ENCODE peak calls at places on chromosomes 2 and 18, in seven cellular contexts. B, J, U, Q, C, O and X are unnamed samples.

GRCh38 chr2:69345434-69345833 is 41.6 kb downstream of the GFPT1 start:
- DNase-seq in B (no peak), J (peak; percentile 39), U (peak; percentile 50), Q (no peak), C (no peak), O (no peak), X (no peak)

GRCh38 chr2:163455815-163456214 is 280.0 kb downstream of the FIGN start:
- DNase-seq in B (no peak), J (no peak), U (no peak), Q (no peak), C (no peak), O (no peak), X (no peak)

GRCh38 chr2:112869258-112869842 is 32.8 kb upstream of the IL1B start:
- DNase-seq in B (no peak), J (peak; percentile 87), U (peak; percentile 54), Q (peak; percentile 75), C (peak; percentile 70), O (no peak), X (peak; percentile 22)

GRCh38 chr2:206011795-206012194 is 74.2 kb downstream of the INO80D start:
- DNase-seq in B (no peak), J (no peak), U (no peak), Q (no peak), C (no peak), O (no peak), X (no peak)

GRCh38 chr18:37536646-37537045 is 29.0 kb downstream of the CELF4 start:
- DNase-seq in B (no peak), J (no peak), U (no peak), Q (no peak), C (no peak), O (no peak), X (no peak)

GRCh38 chr18:74264303-74265020 is 27.3 kb downstream of the CYB5A start:
- DNase-seq in B (no peak), J (no peak), U (no peak), Q (no peak), C (no peak), O (no peak), X (peak; percentile 82)

GRCh38 chr2:221447310-221447709 is 124.8 kb downstream of the EPHA4 start:
- DNase-seq in B (no peak), J (no peak), U (peak; percentile 33), Q (peak; percentile 26), C (no peak), O (no peak), X (no peak)

GRCh38 chr2:11822746-11823411 is 76.4 kb downstream of the LPIN1 start:
- DNase-seq in B (peak; percentile 29), J (no peak), U (no peak), Q (no peak), C (no peak), O (no peak), X (no peak)

GRCh38 chr18:13503839-13504238 is 222.5 kb downstream of the FAM210A start:
- DNase-seq in B (no peak), J (no peak), U (no peak), Q (no peak), C (no peak), O (no peak), X (no peak)

GRCh38 chr18:74567805-74568204 is 29.9 kb upstream of the ZNF407 start:
- DNase-seq in B (no peak), J (no peak), U (no peak), Q (no peak), C (no peak), O (no peak), X (no peak)

GRCh38 chr2:233040174-233040530 is 7.7 kb downstream of the NEU2 start:
- DNase-seq in B (no peak), J (no peak), U (no peak), Q (no peak), C (no peak), O (no peak), X (no peak)

GRCh38 chr18:68431111-68431921 is 283.6 kb downstream of the TMX3 start:
- DNase-seq in B (no peak), J (no peak), U (no peak), Q (no peak), C (no peak), O (no peak), X (no peak)

GRCh38 chr2:191349990-191350389 is 104.8 kb downstream of the MYO1B start:
- DNase-seq in B (no peak), J (no peak), U (no peak), Q (no peak), C (no peak), O (no peak), X (no peak)

GRCh38 chr2:12915792-12916191 is 199.1 kb downstream of the TRIB2 start:
- DNase-seq in B (no peak), J (peak; percentile 40), U (peak; percentile 33), Q (no peak), C (no peak), O (no peak), X (no peak)

GRCh38 chr2:152694161-152694661 is 23.1 kb downstream of the PRPF40A start:
- DNase-seq in B (no peak), J (peak; percentile 51), U (peak; percentile 60), Q (peak; percentile 23), C (no peak), O (peak; percentile 84), X (peak; percentile 17)

GRCh38 chr18:3995476-3996102 is 459.5 kb downstream of the DLGAP1 start:
- DNase-seq in B (no peak), J (peak; percentile 83), U (peak; percentile 83), Q (peak; percentile 13), C (no peak), O (peak; percentile 77), X (peak; percentile 84)

GRCh38 chr18:50695431-50696176 is 124.2 kb downstream of the MRO start:
- DNase-seq in B (no peak), J (no peak), U (no peak), Q (no peak), C (no peak), O (no peak), X (no peak)

GRCh38 chr2:228426502-228427216 is 245.2 kb upstream of the SPHKAP start:
- DNase-seq in B (no peak), J (peak; percentile 10), U (no peak), Q (no peak), C (no peak), O (no peak), X (no peak)

GRCh38 chr18:75408554-75409506 is 18.7 kb downstream of the SMIM21 start:
- DNase-seq in B (no peak), J (peak; percentile 97), U (peak; percentile 84), Q (peak; percentile 98), C (no peak), O (no peak), X (no peak)

DNA sequence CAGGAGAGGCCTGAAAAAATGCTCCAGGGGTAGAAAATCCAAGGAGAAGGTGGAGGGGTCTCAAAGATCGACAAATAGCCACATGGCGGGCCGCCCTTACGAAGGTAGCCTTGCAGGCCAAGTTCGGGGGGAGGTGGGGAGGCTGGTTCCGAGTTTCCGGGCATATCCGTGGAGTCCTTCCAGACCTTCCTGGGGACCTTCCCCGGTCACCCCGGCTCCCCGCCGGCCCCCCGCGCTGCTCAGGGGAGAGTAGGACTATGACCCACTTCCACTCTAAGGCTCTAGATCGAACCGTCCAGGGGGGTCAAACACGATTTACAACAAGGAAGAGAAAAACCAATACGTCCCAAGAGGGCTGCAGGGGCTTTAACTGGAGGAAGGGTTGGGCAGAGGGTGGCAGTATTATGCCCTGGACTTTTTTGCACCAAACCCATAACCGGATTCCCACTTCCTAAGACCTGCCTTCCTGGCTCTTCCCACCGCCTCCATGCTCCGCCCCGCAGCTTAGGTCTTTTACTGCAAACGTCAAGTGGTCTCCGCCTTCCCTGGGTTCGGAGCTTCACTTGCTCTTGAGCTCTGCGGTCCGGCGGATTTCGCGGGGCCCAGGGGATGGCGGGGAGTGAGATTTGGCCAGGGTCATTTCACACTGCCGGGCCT is 789 bp upstream of the LYPD6 start:
- DNase-seq in B (no peak), J (peak; percentile 58), U (peak; percentile 21), Q (peak; percentile 42), C (peak; percentile 72), O (peak; percentile 13), X (peak; percentile 41)
- H3K4me3 ChIP-seq in B (peak overlapping the region; percentile 50), J (peak overlapping the region; percentile 80), U (peak overlapping the region; percentile 54), Q (peak overlapping the region; percentile 80), C (peak overlapping the region; percentile 80), O (peak overlapping the region; percentile 73), X (peak overlapping the region; percentile 84)

GRCh38 chr2:96538487-96539214 is 2.1 kb downstream of the ARID5A start:
- DNase-seq in B (no peak), J (peak; percentile 18), U (no peak), Q (peak; percentile 28), C (no peak), O (peak; percentile 90), X (peak; percentile 82)
- H3K4me3 ChIP-seq in B (peak overlapping the region; percentile 72), J (no peak overlapping the region), U (peak overlapping the region; percentile 71), Q (peak overlapping the region; percentile 80), C (peak overlapping the region; percentile 97), O (peak overlapping the region; percentile 92), X (peak overlapping the region; percentile 88)

GRCh38 chr2:229486673-229487072 is 215.6 kb upstream of the PID1 start:
- DNase-seq in B (no peak), J (no peak), U (no peak), Q (no peak), C (no peak), O (no peak), X (no peak)
- H3K4me3 ChIP-seq in B (no peak overlapping the region), J (no peak overlapping the region), U (no peak overlapping the region), Q (no peak overlapping the region), C (no peak overlapping the region), O (no peak overlapping the region), X (no peak overlapping the region)

DNA sequence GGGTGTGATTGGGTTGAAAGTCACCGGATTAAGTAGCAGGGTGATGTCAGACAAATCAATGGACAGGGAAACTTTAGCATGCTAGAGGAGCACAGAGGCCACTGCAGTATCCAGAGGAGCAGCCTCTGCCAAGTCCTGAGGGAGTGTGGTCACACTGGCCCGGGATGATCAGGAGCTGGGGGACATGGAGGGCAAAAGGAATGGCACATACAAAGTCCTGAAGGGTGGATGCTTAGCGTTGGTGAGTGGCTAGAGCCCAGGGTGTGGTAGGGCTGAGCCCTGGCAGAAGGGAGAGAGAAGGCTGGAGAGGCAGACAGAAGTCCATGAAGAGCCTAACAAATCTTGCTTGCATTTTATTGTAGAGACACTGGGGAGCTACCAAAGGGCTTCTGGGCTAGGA is 58.9 kb downstream of the RHBDD1 start:
- DNase-seq in B (no peak), J (no peak), U (no peak), Q (no peak), C (no peak), O (no peak), X (no peak)
- H3K4me3 ChIP-seq in B (no peak overlapping the region), J (no peak overlapping the region), U (no peak overlapping the region), Q (no peak overlapping the region), C (no peak overlapping the region), O (no peak overlapping the region), X (no peak overlapping the region)

DNA sequence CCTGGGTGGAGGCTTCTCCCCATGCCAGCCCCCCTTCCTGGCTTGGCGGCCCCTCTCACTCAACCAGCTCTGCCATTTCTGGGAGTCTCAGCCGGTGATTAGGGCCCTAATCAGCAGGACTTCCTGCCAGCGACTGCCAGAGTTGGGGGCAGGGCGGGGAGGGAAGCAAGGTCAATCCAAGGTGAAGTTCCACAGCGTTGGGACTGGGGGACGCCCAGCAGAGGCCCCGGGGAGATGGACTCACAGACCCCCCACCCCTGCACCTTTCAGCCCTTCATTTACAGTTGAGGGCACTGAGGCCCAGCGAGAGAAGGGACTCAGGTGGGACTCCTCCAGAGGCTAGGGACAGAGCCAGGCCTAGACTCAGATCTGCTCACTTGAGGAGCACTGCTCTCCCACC is 65.3 kb downstream of the TNS1 start:
- DNase-seq in B (no peak), J (no peak), U (no peak), Q (no peak), C (no peak), O (no peak), X (no peak)
- H3K4me3 ChIP-seq in B (peak overlapping the region; percentile 28), J (no peak overlapping the region), U (no peak overlapping the region), Q (no peak overlapping the region), C (peak overlapping the region; percentile 3), O (no peak overlapping the region), X (no peak overlapping the region)